ENCODE peak calls at places on chromosomes 6 and 20, in eight cellular contexts. T is heart right ventricle; D is SJSA1; W is GM23248; R is NCI-H1436; A is naive thymus-derived CD8-positive, alpha-beta T cell; B is neural crest cell; M is stimulated activated CD4-positive, alpha-beta T cell treated with anti-CD3 and anti-CD28 coated beads, Interleukin-4, amount 100 ng/mL, for 24 hours. Z is an unnamed sample.

GRCh38 chr6:98586163-98586562 is 248.2 kb upstream of the POU3F2 start:
- DNase-seq in W (no peak), D (no peak), A (no peak), T (no peak), M (no peak), R (no peak), B (no peak), Z (peak)

GRCh38 chr6:135935951-135936601 is 84.6 kb downstream of the PDE7B start:
- DNase-seq in T (no peak), D (no peak), M (no peak), B (no peak), R (no peak), W (peak), A (no peak), Z (no peak)

GRCh38 chr6:135880066-135880972 is 28.8 kb downstream of the PDE7B start:
- DNase-seq in B (no peak), T (no peak), A (peak), M (peak), W (peak), R (no peak), D (no peak), Z (peak)

GRCh38 chr6:89977808-89978748 is 83.8 kb downstream of the GJA10 start:
- DNase-seq in B (no peak), D (no peak), M (no peak), R (peak), W (peak), A (no peak), T (peak), Z (no peak)

GRCh38 chr6:74768120-74768519 is 437.7 kb downstream of the COL12A1 start:
- DNase-seq in W (peak), D (no peak), B (no peak), M (no peak), A (no peak), R (no peak), T (no peak), Z (no peak)

GRCh38 chr6:139425780-139426179 is 51.3 kb upstream of the CITED2 start:
- DNase-seq in M (no peak), R (no peak), B (no peak), T (no peak), A (no peak), D (no peak), W (no peak), Z (no peak)

GRCh38 chr6:16929814-16930213 is 168.6 kb upstream of the ATXN1 start:
- DNase-seq in B (no peak), R (no peak), A (no peak), D (peak), T (no peak), W (peak), M (no peak), Z (no peak)

GRCh38 chr6:80332013-80332412 is 225.5 kb downstream of the BCKDHB start:
- DNase-seq in W (no peak), T (no peak), R (peak), A (no peak), D (no peak), M (no peak), B (no peak), Z (no peak)

GRCh38 chr20:54156981-54157835 is 16.6 kb downstream of the CYP24A1 start:
- DNase-seq in B (no peak), T (no peak), W (no peak), A (no peak), D (no peak), M (no peak), R (no peak), Z (no peak)

GRCh38 chr6:25094726-25095125 is 159.0 kb upstream of the RIPOR2 start:
- DNase-seq in W (no peak), D (no peak), B (no peak), M (no peak), R (no peak), A (no peak), T (no peak), Z (no peak)

GRCh38 chr20:45968081-45968671 is 3.8 kb downstream of the ZNF335 start:
- DNase-seq in T (no peak), R (no peak), M (no peak), B (no peak), W (peak), D (no peak), A (no peak), Z (no peak)

GRCh38 chr6:45148711-45149341 is 179.3 kb upstream of the RUNX2 start:
- DNase-seq in W (peak), R (no peak), M (no peak), B (no peak), A (no peak), T (no peak), D (no peak), Z (no peak)

GRCh38 chr6:56938634-56939294 is 16.1 kb upstream of the BEND6 start:
- DNase-seq in D (peak), W (peak), A (no peak), T (peak), M (peak), R (no peak), B (no peak), Z (no peak)

GRCh38 chr6:36120979-36121706 is 9.2 kb upstream of the MAPK13 start:
- DNase-seq in R (no peak), B (no peak), M (peak), A (no peak), D (no peak), T (no peak), W (peak), Z (no peak)

GRCh38 chr20:33296206-33296605 is 13.2 kb downstream of the BPIFB1 start:
- DNase-seq in W (peak), A (no peak), M (no peak), B (no peak), D (no peak), R (no peak), T (no peak), Z (no peak)

GRCh38 chr6:88013015-88013414 is 34.6 kb upstream of the SPACA1 start:
- DNase-seq in T (no peak), M (no peak), A (no peak), R (no peak), D (no peak), W (no peak), B (no peak), Z (peak)

GRCh38 chr20:24917797-24918578 is 31.1 kb upstream of the CST7 start:
- DNase-seq in B (peak), T (peak), D (peak), R (peak), M (peak), W (peak), A (peak), Z (peak)

GRCh38 chr6:4549556-4550226 is 226.5 kb upstream of the CDYL start:
- DNase-seq in W (no peak), M (no peak), B (no peak), R (no peak), T (no peak), D (no peak), A (no peak), Z (no peak)

GRCh38 chr20:17896771-17897369 is 71.7 kb downstream of the SNX5 start:
- DNase-seq in D (no peak), W (peak), M (no peak), A (no peak), B (no peak), R (no peak), T (no peak), Z (no peak)

GRCh38 chr6:109021870-109022269 is 72.8 kb downstream of the SESN1 start:
- DNase-seq in W (no peak), A (no peak), T (no peak), B (no peak), D (no peak), M (no peak), R (no peak), Z (no peak)

GRCh38 chr6:144955853-144956252 is 670.7 kb downstream of the UTRN start:
- DNase-seq in T (no peak), D (no peak), M (no peak), B (no peak), W (peak), A (no peak), R (no peak), Z (no peak)

GRCh38 chr6:105251689-105252088 is 71.9 kb upstream of the POPDC3 start:
- DNase-seq in R (no peak), A (no peak), D (no peak), W (no peak), B (no peak), T (no peak), M (no peak), Z (no peak)

GRCh38 chr6:36201612-36202011 is 5.1 kb downstream of the BRPF3 start:
- DNase-seq in T (no peak), M (no peak), A (no peak), W (no peak), D (no peak), B (no peak), R (no peak), Z (no peak)

GRCh38 chr20:1108437-1108920 is 9.9 kb upstream of the PSMF1 start:
- DNase-seq in A (peak), M (peak), W (peak), D (no peak), B (peak), R (peak), T (peak), Z (peak)

GRCh38 chr6:120771019-120771418 is 563.3 kb downstream of the TBC1D32 start:
- DNase-seq in W (no peak), R (no peak), M (no peak), D (no peak), T (no peak), B (no peak), A (no peak), Z (no peak)

GRCh38 chr6:29656798-29657197 is at the start of gene MOG:
- DNase-seq in A (no peak), W (no peak), R (no peak), T (no peak), B (no peak), M (no peak), D (no peak), Z (no peak)

GRCh38 chr6:25315194-25315593 is 36.0 kb downstream of the CARMIL1 start:
- DNase-seq in A (no peak), R (no peak), M (no peak), B (no peak), W (no peak), D (no peak), T (no peak), Z (no peak)

GRCh38 chr6:131250121-131250520 is 114.9 kb downstream of the AKAP7 start:
- DNase-seq in A (peak), T (peak), W (peak), B (peak), M (no peak), R (no peak), D (no peak), Z (no peak)

GRCh38 chr6:154593122-154593521 is 82.6 kb upstream of the CNKSR3 start:
- DNase-seq in A (no peak), W (no peak), T (peak), D (no peak), M (no peak), B (no peak), R (peak), Z (no peak)